ENCODE peak calls at places on chromosomes 11 and 22, in four cellular contexts. L, B, M and G are unnamed samples.
A peak's percentile ranks its signal among the peaks of the same experiment; 100 is the strongest.

GRCh38 chr11:125621995-125622394 is 3.0 kb upstream of the CHEK1 start:
- DNase-seq in L (no peak), B (no peak), M (no peak), G (no peak)

GRCh38 chr11:1086171-1087102 is 11.8 kb downstream of the MUC2 start:
- DNase-seq in L (peak; percentile 53), B (no peak), M (no peak), G (no peak)

GRCh38 chr11:62666259-62666926 is 1.3 kb downstream of the CSKMT start:
- DNase-seq in L (peak; percentile 79), B (no peak), M (no peak), G (peak; percentile 79)

GRCh38 chr22:19717691-19718254 is 3.5 kb downstream of the SEPTIN5 start:
- DNase-seq in L (peak; percentile 91), B (peak; percentile 79), M (peak; percentile 92), G (peak; percentile 92)

GRCh38 chr11:118914178-118914918 is 11.4 kb downstream of the BCL9L start:
- DNase-seq in L (peak; percentile 86), B (peak; percentile 94), M (peak; percentile 72), G (peak; percentile 87)

GRCh38 chr11:76094729-76095128 is 111.6 kb downstream of the WNT11 start:
- DNase-seq in L (no peak), B (no peak), M (no peak), G (no peak)

GRCh38 chr22:48244388-48245118 is 1482.1 kb downstream of the TBC1D22A start:
- DNase-seq in L (no peak), B (no peak), M (no peak), G (peak; percentile 30)

GRCh38 chr11:57637626-57638004 is 12.1 kb downstream of the YPEL4 start:
- DNase-seq in L (no peak), B (no peak), M (no peak), G (no peak)

GRCh38 chr11:95991101-95991500 is 67.2 kb upstream of the MTMR2 start:
- DNase-seq in L (no peak), B (no peak), M (no peak), G (no peak)

GRCh38 chr11:45096636-45097035 is 49.8 kb upstream of the PRDM11 start:
- DNase-seq in L (no peak), B (no peak), M (no peak), G (peak; percentile 40)

GRCh38 chr22:37739000-37739399 is 42.2 kb downstream of the TRIOBP start:
- DNase-seq in L (peak; percentile 92), B (no peak), M (no peak), G (no peak)

GRCh38 chr11:66420671-66421476 is at the start of gene NPAS4:
- DNase-seq in L (peak; percentile 63), B (no peak), M (no peak), G (no peak)

GRCh38 chr11:41113160-41113559 is 346.3 kb downstream of the LRRC4C start:
- DNase-seq in L (no peak), B (no peak), M (no peak), G (no peak)

GRCh38 chr11:3627291-3627690 is 14.5 kb downstream of the ART5 start:
- DNase-seq in L (no peak), B (no peak), M (no peak), G (no peak)

GRCh38 chr11:10307411-10308207 is 2.7 kb downstream of the ADM start:
- DNase-seq in L (peak; percentile 95), B (peak; percentile 96), M (peak; percentile 89), G (peak; percentile 94)

GRCh38 chr22:48320048-48320655 is 1507.5 kb downstream of the BRD1 start:
- DNase-seq in L (peak; percentile 44), B (no peak), M (no peak), G (no peak)

GRCh38 chr11:10943968-10944367 is 86.1 kb upstream of the ZBED5 start:
- DNase-seq in L (no peak), B (no peak), M (no peak), G (no peak)

GRCh38 chr22:50308597-50308935 is 1.1 kb upstream of the PLXNB2 start:
- DNase-seq in L (peak; percentile 96), B (no peak), M (no peak), G (no peak)

GRCh38 chr11:28961726-28962125 is 853.5 kb downstream of the METTL15 start:
- DNase-seq in L (no peak), B (no peak), M (no peak), G (no peak)

GRCh38 chr11:5250777-5251176 is 1.1 kb upstream of the HBG1 start:
- DNase-seq in L (no peak), B (no peak), M (no peak), G (no peak)

GRCh38 chr11:11387201-11387600 is 34.2 kb upstream of the CSNK2A3 start:
- DNase-seq in L (no peak), B (no peak), M (no peak), G (no peak)

GRCh38 chr11:19546325-19546724 is 166.3 kb upstream of the NAV2 start:
- DNase-seq in L (no peak), B (no peak), M (no peak), G (no peak)

GRCh38 chr11:133081730-133082452 is 450.4 kb downstream of the OPCML start:
- DNase-seq in L (no peak), B (no peak), M (no peak), G (no peak)

GRCh38 chr22:22955866-22956535 is 68.4 kb downstream of the IGLL5 start:
- DNase-seq in L (no peak), B (peak; percentile 76), M (peak; percentile 60), G (peak; percentile 81)

GRCh38 chr11:58958500-58958899 is 19.2 kb downstream of the GLYATL1 start:
- DNase-seq in L (no peak), B (peak; percentile 66), M (no peak), G (peak; percentile 67)

GRCh38 chr22:37455896-37456295 is 28.6 kb upstream of the ELFN2 start:
- DNase-seq in L (no peak), B (no peak), M (no peak), G (no peak)

GRCh38 chr22:25845985-25846745 is 104.2 kb downstream of the MYO18B start:
- DNase-seq in L (no peak), B (peak; percentile 67), M (no peak), G (no peak)

GRCh38 chr11:38392176-38392575 is 1794.1 kb upstream of the RAG2 start:
- DNase-seq in L (no peak), B (no peak), M (no peak), G (no peak)

GRCh38 chr11:87437844-87438223 is 400.1 kb downstream of the TMEM135 start:
- DNase-seq in L (no peak), B (no peak), M (no peak), G (no peak)

GRCh38 chr11:66268953-66269906 is 791 bp downstream of the RAB1B start:
- DNase-seq in L (peak; percentile 83), B (peak; percentile 27), M (no peak), G (no peak)

GRCh38 chr22:41350087-41350486 is 31.7 kb upstream of the TEF start:
- DNase-seq in L (no peak), B (no peak), M (no peak), G (no peak)

GRCh38 chr22:21807545-21807944 is 59.9 kb downstream of the MAPK1 start:
- DNase-seq in L (no peak), B (no peak), M (no peak), G (no peak)

GRCh38 chr22:23401111-23401909 is 178.8 kb downstream of the IGLL1 start:
- DNase-seq in L (peak; percentile 79), B (no peak), M (no peak), G (no peak)